ENCODE peak calls at places on chromosome 15, in eight cellular contexts. C is NCI-H1092; N is Caki2; J is stimulated activated CD8-positive, alpha-beta memory T cell treated with anti-CD3 and anti-CD28 coated beads, Interleukin-12 subunit alpha, Interleukin-12 subunit beta, amount 100 ng/mL, for 4 hours; G is NCI-H2227 treated with DMSO at 0.1 percent for 48 hours; K is midbrain; P is Ammon's horn; R is mucosa of gallbladder. B is an unnamed sample.

GRCh38 chr15:84599906-84600305 is 903 bp upstream of the ZSCAN2 start:
- DNase-seq in P (no peak), R (no peak), K (no peak), J (no peak), N (no peak), G (no peak), C (no peak), B (no peak)

GRCh38 chr15:68209272-68209671 is 4.1 kb upstream of the CALML4 start:
- DNase-seq in C (no peak), N (no peak), K (no peak), R (no peak), J (no peak), P (no peak), G (no peak), B (no peak)

GRCh38 chr15:70602281-70602680 is 161.1 kb downstream of the UACA start:
- DNase-seq in N (no peak), K (no peak), R (no peak), P (no peak), C (no peak), J (no peak), G (no peak), B (no peak)

GRCh38 chr15:80106051-80106450 is 46.6 kb downstream of the ZFAND6 start:
- DNase-seq in C (no peak), P (no peak), R (no peak), N (no peak), K (no peak), G (no peak), J (no peak), B (no peak)

GRCh38 chr15:22226034-22226790 is 145.9 kb downstream of the OR4M2 start:
- DNase-seq in N (no peak), G (no peak), J (no peak), C (no peak), K (no peak), R (no peak), P (no peak), B (no peak)

GRCh38 chr15:76150508-76150907 is 90.7 kb downstream of the TMEM266 start:
- DNase-seq in J (no peak), C (no peak), P (peak), K (peak), R (no peak), N (no peak), G (no peak), B (no peak)

GRCh38 chr15:25532269-25532668 is 93.4 kb upstream of the UBE3A start:
- DNase-seq in C (no peak), R (no peak), K (no peak), G (no peak), N (no peak), J (no peak), P (no peak), B (no peak)

GRCh38 chr15:96728591-96728990 is 398.1 kb downstream of the NR2F2 start:
- DNase-seq in C (no peak), K (no peak), R (no peak), N (no peak), J (no peak), G (peak), P (no peak), B (no peak)

GRCh38 chr15:66401130-66402021 is 14.7 kb downstream of the MAP2K1 start:
- DNase-seq in R (no peak), C (no peak), P (no peak), N (no peak), G (no peak), J (no peak), K (no peak), B (no peak)

GRCh38 chr15:60390931-60391501 is 6.8 kb downstream of the ANXA2 start:
- DNase-seq in P (no peak), K (no peak), G (no peak), C (no peak), N (peak), J (no peak), R (peak), B (peak)

B was measured in GM04503.